ENCODE peak calls at places on chromosome 16, in nine cellular contexts. P, D, C, B, L, X, U, Z and J are unnamed samples. For H3K4me1, the result is how much of the 10 kb centered on the place peaks cover.

GRCh38 chr16:27291722-27292240 is 22.0 kb upstream of the IL4R start:
- DNase-seq in B (no peak), X (no peak), Z (no peak), P (no peak), C (peak), U (no peak), D (no peak), L (no peak), J (no peak)

GRCh38 chr16:79658301-79659001 is 57.9 kb upstream of the MAF start:
- DNase-seq in P (no peak), B (peak), X (peak), L (no peak), Z (no peak), U (no peak), D (no peak), C (peak), J (peak)

GRCh38 chr16:61829631-61830030 is 206.6 kb downstream of the CDH8 start:
- DNase-seq in Z (no peak), P (no peak), L (no peak), B (no peak), X (no peak), C (no peak), U (no peak), D (no peak), J (no peak)

GRCh38 chr16:76464973-76465620 is 187.9 kb downstream of the CNTNAP4 start:
- DNase-seq in B (no peak), C (no peak), U (no peak), L (no peak), D (no peak), P (no peak), X (no peak), Z (no peak), J (no peak)

GRCh38 chr16:68954871-68955635 is 111.7 kb downstream of the TANGO6 start:
- DNase-seq in Z (no peak), B (no peak), P (no peak), X (no peak), C (no peak), L (no peak), D (no peak), U (no peak), J (no peak)

GRCh38 chr16:89334988-89335802 is 117.7 kb downstream of the ZNF778 start:
- DNase-seq in P (no peak), Z (no peak), B (no peak), X (no peak), U (no peak), D (peak), C (no peak), L (peak), J (peak)

GRCh38 chr16:24988593-24989338 is 26.4 kb downstream of the ARHGAP17 start:
- DNase-seq in U (peak), L (no peak), B (peak), Z (peak), C (peak), D (no peak), P (peak), X (no peak), J (peak)

GRCh38 chr16:57019746-57020145 is 30.4 kb downstream of the NLRC5 start:
- DNase-seq in Z (no peak), D (no peak), L (no peak), U (no peak), P (no peak), B (no peak), C (no peak), X (no peak), J (no peak)

GRCh38 chr16:80080287-80080851 is 460.4 kb upstream of the DYNLRB2 start:
- DNase-seq in P (no peak), C (no peak), Z (peak), D (no peak), X (no peak), B (no peak), U (no peak), L (no peak), J (no peak)

GRCh38 chr16:54602666-54603065 is 316.1 kb upstream of the IRX3 start:
- DNase-seq in C (no peak), Z (no peak), B (no peak), X (no peak), L (no peak), P (no peak), D (no peak), U (no peak), J (no peak)

GRCh38 chr16:87601322-87602004 is 845 bp upstream of the JPH3 start:
- DNase-seq in C (no peak), Z (no peak), L (no peak), X (no peak), B (no peak), D (no peak), U (peak), P (no peak), J (no peak)

GRCh38 chr16:81549547-81550411 is 105.2 kb downstream of the CMIP start:
- DNase-seq in L (peak), U (no peak), P (no peak), B (no peak), Z (no peak), D (no peak), C (no peak), X (no peak), J (no peak)

GRCh38 chr16:69848635-69849545 is 86.8 kb downstream of the WWP2 start:
- DNase-seq in B (peak), D (peak), L (peak), C (peak), U (peak), X (peak), P (peak), Z (peak), J (no peak)

GRCh38 chr16:68068926-68069325 is 16.2 kb upstream of the NFATC3 start:
- DNase-seq in Z (no peak), B (no peak), U (no peak), L (no peak), X (no peak), C (no peak), P (no peak), D (no peak), J (no peak)

GRCh38 chr16:19479302-19479721 is 42.6 kb downstream of the GDE1 start:
- DNase-seq in C (no peak), X (no peak), U (no peak), L (no peak), Z (no peak), D (no peak), P (no peak), B (no peak), J (no peak)

GRCh38 chr16:12951392-12951791 is 50.0 kb downstream of the SHISA9 start:
- DNase-seq in Z (no peak), X (no peak), D (no peak), C (no peak), U (no peak), B (no peak), L (no peak), P (no peak), J (no peak)

GRCh38 chr16:280552-280951 is at the start of gene ARHGDIG:
- DNase-seq in P (no peak), X (no peak), Z (no peak), U (peak), D (no peak), C (no peak), B (no peak), L (no peak), J (no peak)

GRCh38 chr16:72256398-72257048 is 84.6 kb upstream of the PMFBP1 start:
- DNase-seq in X (no peak), B (no peak), Z (no peak), U (no peak), L (no peak), D (no peak), C (no peak), P (no peak), J (no peak)

GRCh38 chr16:75589301-75589700 is 23.1 kb downstream of the GABARAPL2 start:
- DNase-seq in C (peak), P (no peak), X (peak), L (no peak), U (no peak), D (no peak), Z (no peak), B (no peak), J (no peak)

GRCh38 chr16:74169687-74170522 is 126.7 kb upstream of the PSMD7 start:
- DNase-seq in X (no peak), L (no peak), Z (peak), B (peak), D (no peak), C (no peak), U (no peak), P (no peak), J (no peak)

GRCh38 chr16:78437352-78437968 is 338.0 kb downstream of the WWOX start:
- DNase-seq in C (no peak), U (peak), L (no peak), D (no peak), B (peak), X (no peak), P (no peak), Z (peak), J (no peak)

GRCh38 chr16:28029387-28030002 is 34.0 kb downstream of the GSG1L start:
- DNase-seq in C (no peak), U (no peak), B (no peak), D (no peak), L (no peak), P (no peak), Z (no peak), X (no peak), J (no peak)

GRCh38 chr16:69313469-69313868 is 2.3 kb downstream of the VPS4A start:
- DNase-seq in B (no peak), Z (no peak), X (no peak), U (no peak), C (no peak), L (no peak), P (no peak), D (no peak), J (no peak)

GRCh38 chr16:6232060-6232459 is 1100.6 kb upstream of the RBFOX1 start:
- DNase-seq in C (no peak), P (no peak), B (no peak), Z (no peak), U (no peak), L (no peak), D (no peak), X (no peak), J (no peak)

GRCh38 chr16:85752511-85753420 is 1.9 kb upstream of the C16orf74 start:
- DNase-seq in Z (peak), D (no peak), U (peak), B (no peak), L (no peak), C (no peak), X (no peak), P (no peak), J (no peak)

GRCh38 chr16:90015586-90016338 is 3.5 kb downstream of the DBNDD1 start:
- DNase-seq in D (no peak), L (no peak), Z (no peak), C (no peak), X (no peak), B (no peak), P (no peak), U (no peak), J (no peak)

GRCh38 chr16:30464078-30464477 is 8.5 kb upstream of the ITGAL start:
- DNase-seq in L (no peak), C (no peak), P (no peak), B (no peak), D (no peak), U (no peak), Z (no peak), X (no peak), J (no peak)

GRCh38 chr16:2964416-2965223 is 545 bp downstream of the KREMEN2 start:
- DNase-seq in D (no peak), L (no peak), X (no peak), Z (peak), P (no peak), U (peak), B (no peak), C (no peak), J (peak)

GRCh38 chr16:3101018-3101840 is 2.1 kb upstream of the ZSCAN10 start:
- DNase-seq in B (no peak), P (no peak), U (peak), X (no peak), D (no peak), C (no peak), L (no peak), Z (peak), J (no peak)

GRCh38 chr16:14275934-14276333 is 204.8 kb downstream of the MRTFB start:
- DNase-seq in L (no peak), U (no peak), B (no peak), C (no peak), D (no peak), P (no peak), X (no peak), Z (no peak), J (no peak)

GRCh38 chr16:78599271-78599670 is 499.8 kb downstream of the WWOX start:
- DNase-seq in U (no peak), C (no peak), B (no peak), D (no peak), P (no peak), X (no peak), L (no peak), Z (no peak), J (no peak)

GRCh38 chr16:19589771-19590302 is 34.3 kb downstream of the VPS35L start:
- DNase-seq in X (no peak), U (no peak), D (no peak), L (no peak), Z (no peak), B (no peak), C (no peak), P (no peak), J (no peak)

GRCh38 chr16:11627822-11628457 is 40.3 kb upstream of the SNN start:
- DNase-seq in U (no peak), L (no peak), D (no peak), Z (no peak), X (no peak), C (no peak), B (no peak), P (no peak), J (peak)

GRCh38 chr16:21953541-21953902 is 361 bp downstream of the UQCRC2 start:
- DNase-seq in Z (no peak), U (no peak), P (no peak), B (no peak), C (peak), D (no peak), L (no peak), X (no peak), J (no peak)

GRCh38 chr16:50584033-50584722 is 36.0 kb downstream of the NKD1 start:
- DNase-seq in B (no peak), L (peak), U (no peak), D (no peak), P (no peak), Z (no peak), C (no peak), X (no peak), J (no peak)
- H3K4me1 ChIP-seq in B (under half), L (under half), U (under half), D (under half), P (under half), Z (under half), C (under half), X (under half), J (under half)

DNA sequence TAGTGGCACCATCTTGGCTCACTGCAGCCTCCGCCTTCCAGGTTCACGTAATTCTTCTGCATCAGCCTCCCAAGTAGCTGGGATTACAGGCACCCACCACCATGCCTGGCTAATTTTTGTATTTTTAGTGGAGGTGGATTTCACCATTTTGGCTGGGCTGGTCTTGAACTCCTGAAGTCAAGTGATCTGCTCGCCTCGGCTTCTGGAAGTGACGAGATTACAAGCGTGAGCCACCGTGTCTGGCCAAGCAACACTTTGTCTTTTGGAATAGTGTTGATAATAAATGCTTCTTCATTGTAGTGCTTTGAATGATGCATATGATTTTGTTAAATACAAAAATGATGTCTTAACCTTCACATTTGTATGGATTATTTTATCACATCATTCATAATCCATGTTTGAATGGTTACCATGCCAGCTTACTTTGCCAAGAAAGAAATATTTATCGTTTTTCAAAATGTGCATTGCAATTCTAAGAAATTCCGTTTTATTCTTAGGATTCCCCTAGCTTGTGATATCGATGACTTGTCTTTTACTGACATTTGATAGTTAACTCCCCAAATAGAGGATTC is 29.1 kb downstream of the USP10 start:
- DNase-seq in Z (no peak), P (no peak), U (no peak), X (no peak), L (no peak), B (no peak), D (no peak), C (no peak), J (no peak)
- H3K4me1 ChIP-seq in Z (under half), P (under half), U (under half), X (half or more), L (under half), B (half or more), D (under half), C (under half), J (half or more)

GRCh38 chr16:1779741-1780676 is 2.4 kb downstream of the SPSB3 start:
- DNase-seq in B (no peak), P (no peak), U (no peak), Z (no peak), X (peak), D (no peak), L (no peak), C (no peak), J (no peak)

GRCh38 chr16:1782408-1783247 is at the start of the genes NUBP2 and SPSB3:
- DNase-seq in X (peak), U (peak), Z (peak), B (peak), L (peak), C (peak), D (peak), P (peak), J (peak)

GRCh38 chr16:1781758-1782407 is 488 bp downstream of the SPSB3 start:
- DNase-seq in P (no peak), L (no peak), C (no peak), Z (peak), U (peak), B (peak), D (no peak), X (peak), J (no peak)

GRCh38 chr16:1780677-1781072 is 1.7 kb downstream of the SPSB3 start:
- DNase-seq in U (no peak), L (no peak), P (no peak), D (no peak), C (no peak), X (peak), Z (no peak), B (no peak), J (no peak)

DNA sequence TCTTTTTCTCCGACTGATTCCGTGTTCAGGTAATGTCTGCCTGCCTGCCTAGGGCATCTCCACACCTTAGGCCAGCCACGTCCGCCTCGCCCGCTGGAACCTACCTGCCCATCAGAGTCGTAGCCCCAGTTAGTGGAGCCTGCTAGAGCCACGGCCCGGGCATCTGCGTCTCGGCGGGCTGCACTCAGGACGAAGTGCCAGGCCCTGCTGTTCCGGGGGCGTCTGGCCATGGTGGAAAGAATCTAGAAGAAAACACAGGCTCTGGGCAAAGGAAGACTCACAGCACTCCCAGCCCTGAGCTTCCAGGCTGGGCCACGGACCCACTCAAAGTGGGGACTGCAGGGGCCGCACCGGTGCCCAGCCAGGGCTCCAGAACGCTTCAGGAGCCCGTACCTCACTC is 1.1 kb downstream of the SPSB3 start:
- DNase-seq in L (no peak), P (no peak), U (no peak), D (no peak), C (no peak), Z (no peak), X (peak), B (no peak), J (no peak)
- H3K4me1 ChIP-seq in L (under half), P (under half), U (under half), D (under half), C (under half), Z (under half), X (under half), B (under half), J (under half)

GRCh38 chr16:4322121-4323035 is 6.5 kb downstream of the GLIS2 start:
- DNase-seq in B (no peak), X (no peak), Z (no peak), U (no peak), P (no peak), L (no peak), C (no peak), D (no peak), J (peak)

GRCh38 chr16:4320030-4320429 is 4.2 kb downstream of the GLIS2 start:
- DNase-seq in P (no peak), U (no peak), C (peak), Z (no peak), X (peak), D (no peak), L (peak), B (no peak), J (peak)

GRCh38 chr16:4321286-4322120 is 5.6 kb downstream of the GLIS2 start:
- DNase-seq in P (no peak), D (no peak), B (no peak), L (no peak), U (no peak), X (no peak), Z (no peak), C (no peak), J (peak)

GRCh38 chr16:4319454-4319853 is 3.6 kb downstream of the GLIS2 start:
- DNase-seq in P (peak), B (no peak), L (peak), U (no peak), C (no peak), D (peak), X (peak), Z (no peak), J (peak)

DNA sequence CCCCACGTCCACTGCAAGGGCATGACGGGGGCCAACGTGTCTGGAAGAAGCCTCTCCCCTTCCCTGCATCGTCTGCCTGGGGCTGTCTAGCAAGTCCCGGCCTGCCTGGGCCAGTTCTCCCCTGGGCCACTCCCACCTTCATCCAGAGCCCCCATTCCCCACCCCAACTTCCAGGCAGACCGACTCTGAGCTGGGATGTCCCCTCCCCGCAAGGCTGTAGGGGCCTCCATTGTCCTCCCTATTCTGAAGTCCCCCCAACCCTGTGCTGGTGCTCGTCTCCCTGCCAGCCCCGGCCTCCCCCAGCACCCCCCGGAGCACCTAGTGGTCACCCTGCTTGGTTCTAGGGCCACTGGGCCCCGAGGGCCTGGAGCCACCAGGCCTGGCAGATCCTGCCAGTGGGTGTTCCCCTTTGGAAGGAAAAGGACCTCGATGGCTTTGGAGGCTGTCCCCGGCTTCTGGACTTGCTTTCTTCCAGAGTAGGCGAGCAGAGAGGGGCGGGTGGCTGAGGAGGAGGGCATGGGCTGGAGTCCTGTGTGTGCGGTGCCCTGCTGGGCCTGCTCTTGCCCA is 4.8 kb downstream of the GLIS2 start:
- DNase-seq in U (no peak), X (no peak), C (no peak), Z (no peak), L (no peak), B (no peak), P (no peak), D (no peak), J (peak)
- H3K4me1 ChIP-seq in U (half or more), X (under half), C (half or more), Z (under half), L (under half), B (under half), P (under half), D (half or more), J (half or more)

GRCh38 chr16:82660078-82660645 is 33.4 kb downstream of the CDH13 start:
- DNase-seq in C (no peak), U (no peak), L (no peak), Z (no peak), B (peak), X (peak), D (no peak), P (no peak), J (no peak)
- H3K4me1 ChIP-seq in C (under half), U (under half), L (under half), Z (under half), B (under half), X (under half), D (under half), P (under half), J (under half)

GRCh38 chr16:58417035-58417434 is 24.8 kb downstream of the GINS3 start:
- DNase-seq in C (no peak), L (no peak), B (no peak), P (no peak), Z (no peak), X (no peak), D (peak), U (no peak), J (no peak)

GRCh38 chr16:58419241-58420012 is 27.2 kb downstream of the GINS3 start:
- DNase-seq in Z (no peak), B (no peak), D (peak), X (no peak), U (no peak), L (no peak), C (no peak), P (no peak), J (no peak)

GRCh38 chr16:58418026-58418425 is 25.8 kb downstream of the GINS3 start:
- DNase-seq in P (no peak), L (no peak), X (no peak), U (no peak), C (no peak), B (no peak), Z (no peak), D (no peak), J (no peak)

GRCh38 chr16:58417600-58417999 is 25.3 kb downstream of the GINS3 start:
- DNase-seq in B (no peak), X (no peak), C (no peak), D (peak), Z (no peak), U (no peak), P (no peak), L (no peak), J (no peak)

GRCh38 chr16:58418601-58419000 is 26.3 kb downstream of the GINS3 start:
- DNase-seq in D (no peak), B (no peak), C (no peak), L (no peak), X (peak), P (no peak), U (no peak), Z (no peak), J (no peak)
- H3K4me1 ChIP-seq in D (under half), B (under half), C (under half), L (under half), X (under half), P (under half), U (under half), Z (under half), J (under half)